ENCODE peak calls at places on chromosomes 3 and 15, in ten cellular contexts. F, P, N, J, Q, W, Y, L, I and M are unnamed samples.

GRCh38 chr3:186519021-186519658 is 25.0 kb downstream of the CRYGS start:
- DNase-seq in J (no peak), Q (no peak), F (no peak), W (no peak), P (no peak), I (no peak), Y (no peak), L (no peak), N (no peak), M (no peak)

GRCh38 chr3:124792341-124793034 is 62.2 kb downstream of the UMPS start:
- DNase-seq in L (no peak), Q (no peak), N (no peak), Y (no peak), W (no peak), J (no peak), F (no peak), P (no peak), I (peak), M (no peak)

GRCh38 chr3:40302784-40303183 is 6.7 kb upstream of the EIF1B start:
- DNase-seq in L (no peak), N (no peak), J (no peak), I (no peak), F (peak), P (no peak), Q (no peak), Y (no peak), W (no peak), M (no peak)

GRCh38 chr3:159789742-159790635 is 198.6 kb upstream of the IL12A start:
- DNase-seq in W (no peak), L (no peak), J (no peak), Y (no peak), N (no peak), F (no peak), I (no peak), Q (no peak), P (no peak), M (no peak)

GRCh38 chr15:56243117-56243773 is 434 bp downstream of the RFX7 start:
- DNase-seq in F (peak), P (peak), Q (peak), W (no peak), J (peak), Y (peak), L (peak), I (peak), N (peak), M (no peak)

GRCh38 chr3:163547045-163547692 is 1531.1 kb downstream of the SI start:
- DNase-seq in J (no peak), Q (no peak), F (no peak), L (no peak), Y (no peak), I (no peak), W (no peak), N (no peak), P (no peak), M (no peak)

GRCh38 chr3:61858054-61858453 is 296.7 kb downstream of the PTPRG start:
- DNase-seq in Y (no peak), L (no peak), N (peak), J (peak), W (peak), P (no peak), Q (no peak), F (peak), I (peak), M (no peak)

GRCh38 chr3:67819447-67819846 is 165.0 kb upstream of the SUCLG2 start:
- DNase-seq in N (peak), J (no peak), F (no peak), P (no peak), W (no peak), I (no peak), Y (no peak), Q (no peak), L (peak), M (no peak)

GRCh38 chr3:106206165-106206564 is 337.4 kb upstream of the CBLB start:
- DNase-seq in Q (no peak), Y (no peak), P (no peak), F (peak), L (no peak), J (peak), N (peak), W (no peak), I (peak), M (peak)

GRCh38 chr3:177833392-177833791 is 636.1 kb upstream of the TBL1XR1 start:
- DNase-seq in L (no peak), F (no peak), W (no peak), Y (no peak), J (no peak), Q (no peak), P (no peak), I (no peak), N (no peak), M (no peak)

DNA sequence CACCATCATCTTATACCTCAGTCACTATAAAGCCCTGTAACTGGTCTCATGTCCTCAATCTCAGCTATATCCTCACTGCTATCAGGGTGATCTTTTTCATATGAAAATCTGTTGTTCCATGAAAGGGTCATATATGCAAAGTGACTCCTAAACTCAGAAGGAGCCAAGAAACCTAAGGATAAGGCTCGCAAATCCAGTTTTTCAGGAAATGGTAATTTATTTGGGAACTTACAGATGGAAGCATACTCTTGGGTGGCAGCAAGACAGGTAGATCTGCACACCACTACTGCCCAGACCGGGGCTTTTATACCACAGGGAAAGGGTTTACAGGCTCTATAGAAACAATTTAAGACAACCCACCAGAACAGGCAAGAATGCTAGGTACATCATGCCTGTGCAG is 272.3 kb downstream of the UBE2E2 start:
- DNase-seq in Y (no peak), P (no peak), N (no peak), J (no peak), F (no peak), I (no peak), L (no peak), W (no peak), Q (no peak), M (no peak)
- H3K4me3 ChIP-seq in Y (no peak), P (no peak), N (no peak), J (no peak), F (no peak), I (no peak), L (no peak), W (no peak), Q (no peak), M (no peak)

DNA sequence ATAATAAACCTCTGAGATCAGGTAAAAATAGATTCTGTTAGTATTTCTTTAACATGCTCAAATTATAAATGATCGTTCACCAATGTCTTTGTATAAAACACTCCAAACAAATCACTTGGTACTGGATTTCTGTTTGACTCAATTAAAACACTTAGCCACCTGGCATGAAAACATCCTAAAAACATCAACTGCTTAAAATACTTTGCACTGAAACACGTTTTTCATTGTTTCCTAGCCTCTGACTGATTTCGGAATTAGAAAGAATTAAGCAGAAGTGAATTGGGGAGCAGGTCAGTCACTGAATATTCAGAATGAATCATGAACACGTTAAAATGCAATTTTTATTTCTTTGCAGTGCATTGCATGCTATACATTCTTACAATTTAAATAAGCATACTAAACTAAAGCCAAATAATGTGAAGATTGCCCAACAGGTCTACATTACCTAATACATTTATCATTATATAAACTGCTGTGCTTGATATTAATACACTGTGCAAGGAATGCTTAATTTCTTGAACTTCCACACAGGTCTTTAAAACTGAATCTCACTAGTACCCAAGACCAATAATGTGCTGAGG is 1.6 kb downstream of the THRB start:
- DNase-seq in L (no peak), J (no peak), P (no peak), Y (no peak), Q (no peak), F (no peak), N (no peak), I (no peak), W (no peak), M (no peak)
- H3K4me3 ChIP-seq in L (no peak), J (no peak), P (peak), Y (peak), Q (no peak), F (no peak), N (no peak), I (no peak), W (peak), M (no peak)

DNA sequence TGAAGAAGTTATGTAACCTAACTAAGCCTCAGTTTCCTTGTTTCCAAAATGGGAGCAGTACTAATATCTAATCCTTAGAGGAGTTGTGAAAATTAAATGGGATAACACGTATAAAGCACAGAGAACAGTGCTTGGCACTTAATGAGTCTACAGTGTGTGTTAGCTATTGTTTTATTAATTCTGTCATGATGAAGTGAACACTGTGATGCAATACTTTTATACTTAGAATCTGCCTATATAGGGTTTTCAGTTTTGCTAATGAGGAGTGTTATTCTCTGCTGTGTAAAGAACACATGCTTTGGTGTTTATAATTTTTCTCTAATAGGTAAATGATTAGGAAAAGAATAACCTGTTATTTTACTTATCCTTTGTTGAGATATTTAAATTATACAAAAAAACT is 65.2 kb downstream of the MBNL1 start:
- DNase-seq in Y (no peak), Q (no peak), L (no peak), F (no peak), P (no peak), N (no peak), J (no peak), W (no peak), I (no peak), M (no peak)
- H3K4me3 ChIP-seq in Y (no peak), Q (no peak), L (no peak), F (no peak), P (no peak), N (no peak), J (no peak), W (no peak), I (no peak), M (no peak)

GRCh38 chr3:54243262-54243931 is 121.0 kb downstream of the CACNA2D3 start:
- DNase-seq in W (no peak), N (no peak), L (no peak), Q (peak), J (no peak), I (no peak), P (no peak), F (no peak), Y (no peak), M (no peak)
- H3K4me3 ChIP-seq in W (no peak), N (no peak), L (no peak), Q (peak), J (no peak), I (no peak), P (peak), F (no peak), Y (no peak), M (no peak)